ENCODE peak calls at places on chromosomes 5 and 9, in five cellular contexts. V is left lobe of liver, T is cardiac fibroblast, F is adipocyte, R is WTC11. B is an unnamed sample.

GRCh38 chr9:135085830-135086546 is 1.5 kb upstream of the OLFM1 start:
- DNase-seq in R (peak; percentile 92), V (peak; percentile 80), F (peak; percentile 76), T (peak; percentile 67), B (peak; percentile 81)

GRCh38 chr9:93143830-93144530 is 9.9 kb upstream of the NINJ1 start:
- DNase-seq in F (no peak), T (no peak), R (no peak), V (no peak), B (no peak)

GRCh38 chr5:56587381-56588124 is 227.8 kb upstream of the MAP3K1 start:
- DNase-seq in R (no peak), T (no peak), V (no peak), F (no peak), B (no peak)

GRCh38 chr5:89968870-89969472 is 440.6 kb downstream of the CETN3 start:
- DNase-seq in V (no peak), F (peak; percentile 65), R (no peak), T (peak; percentile 78), B (no peak)

GRCh38 chr5:133247881-133248642 is 196.2 kb downstream of the HSPA4 start:
- DNase-seq in V (no peak), R (peak; percentile 77), T (peak; percentile 65), F (no peak), B (no peak)

GRCh38 chr5:76303917-76304316 is 99.2 kb upstream of the IQGAP2 start:
- DNase-seq in F (no peak), R (no peak), T (no peak), V (peak; percentile 73), B (peak; percentile 54)

GRCh38 chr5:97037819-97038218 is 101.9 kb downstream of the LNPEP start:
- DNase-seq in T (no peak), V (no peak), F (no peak), R (no peak), B (no peak)

GRCh38 chr9:127981559-127982121 is 851 bp upstream of the EEIG1 start:
- DNase-seq in R (no peak), T (no peak), F (no peak), V (no peak), B (no peak)

GRCh38 chr5:173823721-173824567 is 64.2 kb upstream of the CPEB4 start:
- DNase-seq in F (peak; percentile 91), V (peak; percentile 93), R (no peak), T (peak; percentile 90), B (no peak)

GRCh38 chr9:115264333-115264732 is 146.4 kb upstream of the TNC start:
- DNase-seq in T (peak; percentile 13), F (peak; percentile 64), V (no peak), R (no peak), B (no peak)

GRCh38 chr9:135136991-135137390 is 49.5 kb downstream of the OLFM1 start:
- DNase-seq in R (no peak), T (no peak), V (no peak), F (no peak), B (no peak)

GRCh38 chr5:168318237-168318636 is 26.8 kb downstream of the WWC1 start:
- DNase-seq in F (no peak), V (no peak), T (no peak), R (no peak), B (no peak)

GRCh38 chr9:125889122-125889523 is 141.9 kb downstream of the PBX3 start:
- DNase-seq in R (peak; percentile 16), T (peak; percentile 29), V (no peak), F (peak; percentile 67), B (no peak)

GRCh38 chr5:107724642-107725041 is 53.9 kb upstream of the EFNA5 start:
- DNase-seq in R (no peak), F (no peak), T (no peak), V (no peak), B (no peak)

GRCh38 chr5:168114444-168115017 is 176.9 kb upstream of the WWC1 start:
- DNase-seq in T (peak; percentile 43), R (peak; percentile 86), V (peak; percentile 68), F (no peak), B (peak; percentile 68)

GRCh38 chr5:147436596-147436995 is 73.3 kb downstream of the DPYSL3 start:
- DNase-seq in V (no peak), T (no peak), R (no peak), F (no peak), B (no peak)

GRCh38 chr5:15322426-15322825 is 177.6 kb upstream of the FBXL7 start:
- DNase-seq in V (peak; percentile 68), T (no peak), R (no peak), F (no peak), B (no peak)

GRCh38 chr9:137304383-137305059 is 2.5 kb upstream of the NRARP start:
- DNase-seq in V (peak; percentile 44), T (no peak), R (no peak), F (no peak), B (no peak)

GRCh38 chr5:77367733-77368132 is 124.4 kb downstream of the WDR41 start:
- DNase-seq in R (no peak), V (no peak), F (no peak), T (no peak), B (no peak)

GRCh38 chr9:136665704-136666363 is 3.1 kb downstream of the EGFL7 start:
- DNase-seq in F (peak; percentile 62), T (no peak), V (no peak), R (peak; percentile 37), B (peak; percentile 75)

GRCh38 chr5:125227333-125228075 is 481.1 kb upstream of the ZNF608 start:
- DNase-seq in T (peak; percentile 42), F (peak; percentile 12), V (no peak), R (peak; percentile 50), B (no peak)

GRCh38 chr5:157860898-157861894 is 2.3 kb upstream of the CLINT1 start:
- DNase-seq in T (no peak), F (no peak), R (no peak), V (peak; percentile 80), B (peak; percentile 71)

GRCh38 chr5:177362871-177363507 is 5.3 kb downstream of the RGS14 start:
- DNase-seq in V (peak; percentile 81), R (peak; percentile 76), F (peak; percentile 73), T (peak; percentile 42), B (peak; percentile 87)

GRCh38 chr9:112846528-112847488 is 43.9 kb downstream of the SLC46A2 start:
- DNase-seq in T (peak; percentile 42), V (no peak), F (no peak), R (peak; percentile 27), B (no peak)

GRCh38 chr9:99213197-99213596 is 8.5 kb downstream of the ALG2 start:
- DNase-seq in V (no peak), T (no peak), R (no peak), F (no peak), B (no peak)

GRCh38 chr9:37034320-37034937 is 361 bp upstream of the PAX5 start:
- DNase-seq in V (no peak), T (no peak), R (peak; percentile 74), F (peak; percentile 33), B (peak; percentile 81)

GRCh38 chr5:68012831-68013230 is 202.7 kb upstream of the PIK3R1 start:
- DNase-seq in T (no peak), V (no peak), R (no peak), F (no peak), B (no peak)

GRCh38 chr9:90970603-90971002 is 169.0 kb downstream of the SYK start:
- DNase-seq in T (no peak), F (no peak), R (no peak), V (no peak), B (no peak)

GRCh38 chr5:147286296-147286695 is 51.5 kb downstream of the STK32A start:
- DNase-seq in R (no peak), V (no peak), T (peak; percentile 9), F (no peak), B (no peak)

GRCh38 chr5:138601444-138601843 is 26.2 kb upstream of the HSPA9 start:
- DNase-seq in R (no peak), V (no peak), T (peak; percentile 91), F (peak; percentile 90), B (no peak)

GRCh38 chr5:143887302-143887638 is 75.3 kb downstream of the HMHB1 start:
- DNase-seq in F (peak; percentile 55), V (no peak), T (peak; percentile 61), R (no peak), B (no peak)

GRCh38 chr5:116564322-116564721 is 10.3 kb downstream of the SEMA6A start:
- DNase-seq in V (no peak), R (no peak), T (no peak), F (no peak), B (no peak)

B was measured in GM13977.